ENCODE peak calls at places on chromosomes 7 and 10, in ten cellular contexts. One of them, this sample, is unnamed.

GRCh38 chr10:62045765-62046521 is 144.4 kb downstream of the ARID5B start:
- DNase-seq in cardiac muscle cell: no peak
- DNase-seq in LoVo: peak
- DNase-seq in A172: peak
- DNase-seq in SJSA1: peak
- DNase-seq in upper lobe of right lung: no peak
- DNase-seq in BJ: peak
- DNase-seq in T follicular helper cell: no peak
- DNase-seq in stomach: no peak
- DNase-seq in NCI-H1092 treated with DMSO at 0.1 percent for 48 hours: no peak
- DNase-seq in this sample: no peak

GRCh38 chr7:19971941-19972340 is 198.5 kb upstream of the TMEM196 start:
- DNase-seq in cardiac muscle cell: no peak
- DNase-seq in LoVo: no peak
- DNase-seq in A172: no peak
- DNase-seq in SJSA1: no peak
- DNase-seq in upper lobe of right lung: no peak
- DNase-seq in BJ: no peak
- DNase-seq in T follicular helper cell: no peak
- DNase-seq in stomach: no peak
- DNase-seq in NCI-H1092 treated with DMSO at 0.1 percent for 48 hours: no peak
- DNase-seq in this sample: no peak

GRCh38 chr7:73968511-73968910 is 59.5 kb upstream of the ELN start:
- DNase-seq in cardiac muscle cell: no peak
- DNase-seq in LoVo: no peak
- DNase-seq in A172: no peak
- DNase-seq in SJSA1: no peak
- DNase-seq in upper lobe of right lung: no peak
- DNase-seq in BJ: no peak
- DNase-seq in T follicular helper cell: no peak
- DNase-seq in stomach: no peak
- DNase-seq in NCI-H1092 treated with DMSO at 0.1 percent for 48 hours: no peak
- DNase-seq in this sample: no peak

GRCh38 chr7:135768990-135769389 is 20.4 kb upstream of the FAM180A start:
- DNase-seq in cardiac muscle cell: no peak
- DNase-seq in LoVo: no peak
- DNase-seq in A172: no peak
- DNase-seq in SJSA1: no peak
- DNase-seq in upper lobe of right lung: no peak
- DNase-seq in BJ: no peak
- DNase-seq in T follicular helper cell: no peak
- DNase-seq in stomach: no peak
- DNase-seq in NCI-H1092 treated with DMSO at 0.1 percent for 48 hours: peak
- DNase-seq in this sample: no peak

GRCh38 chr7:124764847-124765400 is 668 bp downstream of the GPR37 start:
- DNase-seq in cardiac muscle cell: peak
- DNase-seq in LoVo: no peak
- DNase-seq in A172: no peak
- DNase-seq in SJSA1: no peak
- DNase-seq in upper lobe of right lung: peak
- DNase-seq in BJ: no peak
- DNase-seq in T follicular helper cell: no peak
- DNase-seq in stomach: peak
- DNase-seq in NCI-H1092 treated with DMSO at 0.1 percent for 48 hours: no peak
- DNase-seq in this sample: peak

GRCh38 chr10:98478430-98479222 is 31.9 kb upstream of the HPS1 start:
- DNase-seq in cardiac muscle cell: no peak
- DNase-seq in LoVo: no peak
- DNase-seq in A172: no peak
- DNase-seq in SJSA1: no peak
- DNase-seq in upper lobe of right lung: no peak
- DNase-seq in BJ: no peak
- DNase-seq in T follicular helper cell: no peak
- DNase-seq in stomach: no peak
- DNase-seq in NCI-H1092 treated with DMSO at 0.1 percent for 48 hours: no peak
- DNase-seq in this sample: no peak

GRCh38 chr7:145050415-145050814 is 214.6 kb upstream of the TPK1 start:
- DNase-seq in cardiac muscle cell: no peak
- DNase-seq in LoVo: no peak
- DNase-seq in A172: no peak
- DNase-seq in SJSA1: no peak
- DNase-seq in upper lobe of right lung: no peak
- DNase-seq in BJ: no peak
- DNase-seq in T follicular helper cell: no peak
- DNase-seq in stomach: no peak
- DNase-seq in NCI-H1092 treated with DMSO at 0.1 percent for 48 hours: peak
- DNase-seq in this sample: peak

GRCh38 chr10:114504769-114505579 is 100.7 kb upstream of the AFAP1L2 start:
- DNase-seq in cardiac muscle cell: no peak
- DNase-seq in LoVo: no peak
- DNase-seq in A172: no peak
- DNase-seq in SJSA1: peak
- DNase-seq in upper lobe of right lung: no peak
- DNase-seq in BJ: peak
- DNase-seq in T follicular helper cell: no peak
- DNase-seq in stomach: peak
- DNase-seq in NCI-H1092 treated with DMSO at 0.1 percent for 48 hours: no peak
- DNase-seq in this sample: peak

GRCh38 chr10:11048707-11049296 is 31.1 kb downstream of the CELF2 start:
- DNase-seq in cardiac muscle cell: no peak
- DNase-seq in LoVo: no peak
- DNase-seq in A172: no peak
- DNase-seq in SJSA1: no peak
- DNase-seq in upper lobe of right lung: no peak
- DNase-seq in BJ: no peak
- DNase-seq in T follicular helper cell: no peak
- DNase-seq in stomach: no peak
- DNase-seq in NCI-H1092 treated with DMSO at 0.1 percent for 48 hours: no peak
- DNase-seq in this sample: no peak

GRCh38 chr7:71752171-71752935 is 620.4 kb downstream of the GALNT17 start:
- DNase-seq in cardiac muscle cell: peak
- DNase-seq in LoVo: no peak
- DNase-seq in A172: no peak
- DNase-seq in SJSA1: no peak
- DNase-seq in upper lobe of right lung: peak
- DNase-seq in BJ: no peak
- DNase-seq in T follicular helper cell: no peak
- DNase-seq in stomach: peak
- DNase-seq in NCI-H1092 treated with DMSO at 0.1 percent for 48 hours: peak
- DNase-seq in this sample: peak

GRCh38 chr7:801940-802364 is 30.3 kb upstream of the SUN1 start:
- DNase-seq in cardiac muscle cell: no peak
- DNase-seq in LoVo: peak
- DNase-seq in A172: no peak
- DNase-seq in SJSA1: no peak
- DNase-seq in upper lobe of right lung: peak
- DNase-seq in BJ: no peak
- DNase-seq in T follicular helper cell: no peak
- DNase-seq in stomach: peak
- DNase-seq in NCI-H1092 treated with DMSO at 0.1 percent for 48 hours: peak
- DNase-seq in this sample: peak

GRCh38 chr7:41785265-41785664 is 82.4 kb upstream of the INHBA start:
- DNase-seq in cardiac muscle cell: peak
- DNase-seq in LoVo: no peak
- DNase-seq in A172: no peak
- DNase-seq in SJSA1: no peak
- DNase-seq in upper lobe of right lung: no peak
- DNase-seq in BJ: no peak
- DNase-seq in T follicular helper cell: no peak
- DNase-seq in stomach: no peak
- DNase-seq in NCI-H1092 treated with DMSO at 0.1 percent for 48 hours: no peak
- DNase-seq in this sample: no peak

GRCh38 chr7:116511552-116512523 is 12.3 kb downstream of the CAV2 start:
- DNase-seq in cardiac muscle cell: no peak
- DNase-seq in LoVo: peak
- DNase-seq in A172: peak
- DNase-seq in SJSA1: peak
- DNase-seq in upper lobe of right lung: no peak
- DNase-seq in BJ: no peak
- DNase-seq in T follicular helper cell: no peak
- DNase-seq in stomach: no peak
- DNase-seq in NCI-H1092 treated with DMSO at 0.1 percent for 48 hours: peak
- DNase-seq in this sample: no peak

GRCh38 chr10:95289921-95290421 is 832 bp downstream of the PDLIM1 start:
- DNase-seq in cardiac muscle cell: no peak
- DNase-seq in LoVo: no peak
- DNase-seq in A172: no peak
- DNase-seq in SJSA1: no peak
- DNase-seq in upper lobe of right lung: no peak
- DNase-seq in BJ: no peak
- DNase-seq in T follicular helper cell: no peak
- DNase-seq in stomach: no peak
- DNase-seq in NCI-H1092 treated with DMSO at 0.1 percent for 48 hours: no peak
- DNase-seq in this sample: no peak

GRCh38 chr7:425794-426188 is 93.9 kb downstream of the PDGFA start:
- DNase-seq in cardiac muscle cell: no peak
- DNase-seq in LoVo: no peak
- DNase-seq in A172: no peak
- DNase-seq in SJSA1: no peak
- DNase-seq in upper lobe of right lung: no peak
- DNase-seq in BJ: no peak
- DNase-seq in T follicular helper cell: no peak
- DNase-seq in stomach: no peak
- DNase-seq in NCI-H1092 treated with DMSO at 0.1 percent for 48 hours: no peak
- DNase-seq in this sample: no peak

GRCh38 chr10:5159126-5159525 is 25.8 kb downstream of the AKR1C8 start:
- DNase-seq in cardiac muscle cell: no peak
- DNase-seq in LoVo: no peak
- DNase-seq in A172: peak
- DNase-seq in SJSA1: no peak
- DNase-seq in upper lobe of right lung: no peak
- DNase-seq in BJ: no peak
- DNase-seq in T follicular helper cell: no peak
- DNase-seq in stomach: no peak
- DNase-seq in NCI-H1092 treated with DMSO at 0.1 percent for 48 hours: no peak
- DNase-seq in this sample: no peak

GRCh38 chr7:99953649-99954048 is 22.2 kb downstream of the AZGP1 start:
- DNase-seq in cardiac muscle cell: no peak
- DNase-seq in LoVo: peak
- DNase-seq in A172: no peak
- DNase-seq in SJSA1: no peak
- DNase-seq in upper lobe of right lung: peak
- DNase-seq in BJ: peak
- DNase-seq in T follicular helper cell: no peak
- DNase-seq in stomach: no peak
- DNase-seq in NCI-H1092 treated with DMSO at 0.1 percent for 48 hours: no peak
- DNase-seq in this sample: peak

GRCh38 chr7:45663167-45663921 is 89.2 kb downstream of the ADCY1 start:
- DNase-seq in cardiac muscle cell: peak
- DNase-seq in LoVo: no peak
- DNase-seq in A172: no peak
- DNase-seq in SJSA1: no peak
- DNase-seq in upper lobe of right lung: no peak
- DNase-seq in BJ: no peak
- DNase-seq in T follicular helper cell: no peak
- DNase-seq in stomach: peak
- DNase-seq in NCI-H1092 treated with DMSO at 0.1 percent for 48 hours: no peak
- DNase-seq in this sample: peak

This sample was measured in T47D.